ENCODE peak calls at places on chromosomes 13 and 19, in eight cellular contexts. Z, P, J, K, F, I, V and L are unnamed samples. For H3K4me1, the result is how much of the 10 kb centered on the place peaks cover.

GRCh38 chr19:19588546-19588945 is 29.9 kb downstream of the PBX4 start:
- DNase-seq in Z (no peak), V (no peak), K (no peak), P (no peak), I (no peak), J (no peak), F (no peak), L (no peak)

GRCh38 chr19:40356681-40357595 is 8.4 kb downstream of the PLD3 start:
- DNase-seq in P (no peak), V (no peak), J (no peak), F (no peak), Z (no peak), I (no peak), K (no peak), L (no peak)

GRCh38 chr19:7605490-7606222 is 10.0 kb downstream of the CAMSAP3 start:
- DNase-seq in K (no peak), J (no peak), Z (peak), V (no peak), F (no peak), P (no peak), I (peak), L (no peak)

GRCh38 chr19:4524808-4525562 is 6.7 kb upstream of the PLIN4 start:
- DNase-seq in V (peak), F (peak), Z (peak), K (peak), P (no peak), I (peak), J (peak), L (no peak)

GRCh38 chr13:97231832-97232201 is 9.7 kb downstream of the MBNL2 start:
- DNase-seq in J (no peak), F (no peak), K (no peak), I (no peak), V (no peak), Z (no peak), P (no peak), L (no peak)

GRCh38 chr13:108929532-108929931 is 300.1 kb downstream of the MYO16 start:
- DNase-seq in Z (no peak), P (no peak), F (no peak), I (no peak), V (peak), K (no peak), J (no peak), L (no peak)

GRCh38 chr19:14432817-14433453 is at the start of gene PKN1:
- DNase-seq in I (peak), J (no peak), F (peak), Z (peak), P (no peak), K (peak), V (no peak), L (no peak)

GRCh38 chr19:40613669-40614594 is 12.8 kb downstream of the LTBP4 start:
- DNase-seq in J (peak), P (peak), I (peak), Z (no peak), V (peak), F (peak), K (peak), L (no peak)

GRCh38 chr13:113004126-113004525 is 35.1 kb downstream of the MCF2L start:
- DNase-seq in K (no peak), F (no peak), I (no peak), J (no peak), V (no peak), Z (no peak), P (no peak), L (no peak)

DNA sequence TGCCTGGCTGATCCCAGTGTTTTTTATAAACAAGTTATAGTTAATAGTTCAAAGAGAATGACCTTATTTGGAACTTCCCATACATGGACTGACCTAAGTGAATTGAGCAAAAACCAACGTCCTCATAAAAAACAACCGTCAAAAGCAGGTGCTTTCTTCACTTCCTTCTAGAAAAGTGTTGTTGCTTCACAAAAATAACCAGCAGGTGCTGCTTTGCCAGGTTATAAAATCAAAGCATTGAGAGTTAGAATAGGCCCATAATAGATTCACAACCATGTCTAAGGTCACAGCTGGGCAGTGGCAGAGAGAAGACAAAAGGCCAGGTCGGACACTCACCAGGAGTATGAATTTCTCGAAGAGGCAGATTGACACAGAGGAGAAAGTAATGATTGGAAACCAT is 9.5 kb downstream of the RUBCNL start:
- DNase-seq in Z (no peak), K (no peak), F (no peak), J (no peak), P (no peak), I (no peak), V (no peak), L (no peak)
- H3K4me1 ChIP-seq in Z (under half), K (under half), F (under half), J (under half), P (under half), I (under half), V (under half), L (under half)

GRCh38 chr19:55005684-55006488 is 32.2 kb downstream of the GP6 start:
- DNase-seq in Z (no peak), I (peak), P (no peak), K (no peak), V (peak), F (no peak), J (no peak), L (no peak)
- TF ChIP-seq CTCF in Z (no peak), I (no peak), P (no peak), K (no peak), V (no peak), F (no peak), J (no peak), L (no peak)

GRCh38 chr13:100088648-100089601 is at the start of gene PCCA:
- DNase-seq in F (peak), K (peak), P (peak), J (peak), Z (peak), V (peak), I (peak), L (peak)
- TF ChIP-seq POLR2A in F (no peak), K (peak), P (peak), J (peak), Z (peak), V (no peak), I (no peak), L (no peak)

DNA sequence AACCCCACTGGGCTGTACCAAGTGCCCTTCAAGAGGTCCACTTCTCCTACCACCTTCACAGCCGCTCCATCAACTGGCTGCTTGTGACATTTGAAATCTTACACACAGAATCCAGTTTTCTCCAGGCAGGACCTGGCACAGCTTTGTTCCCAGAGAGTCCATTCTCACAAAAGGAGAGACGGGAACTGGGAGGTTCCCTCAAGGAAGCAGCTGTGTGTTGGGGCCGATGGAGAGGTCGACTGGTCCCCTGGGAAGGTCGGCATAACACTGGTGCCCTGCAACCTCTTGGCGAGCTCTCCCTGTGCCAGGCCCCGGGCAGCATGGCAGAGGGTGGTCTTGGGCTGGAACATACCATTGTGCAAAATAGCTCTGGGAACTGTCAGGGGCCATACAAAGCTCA is 21.5 kb downstream of the ELL start:
- DNase-seq in F (peak), V (no peak), J (no peak), Z (peak), K (no peak), I (no peak), P (no peak), L (no peak)
- H3K4me1 ChIP-seq in F (half or more), V (half or more), J (under half), Z (under half), K (under half), I (half or more), P (under half), L (half or more)

DNA sequence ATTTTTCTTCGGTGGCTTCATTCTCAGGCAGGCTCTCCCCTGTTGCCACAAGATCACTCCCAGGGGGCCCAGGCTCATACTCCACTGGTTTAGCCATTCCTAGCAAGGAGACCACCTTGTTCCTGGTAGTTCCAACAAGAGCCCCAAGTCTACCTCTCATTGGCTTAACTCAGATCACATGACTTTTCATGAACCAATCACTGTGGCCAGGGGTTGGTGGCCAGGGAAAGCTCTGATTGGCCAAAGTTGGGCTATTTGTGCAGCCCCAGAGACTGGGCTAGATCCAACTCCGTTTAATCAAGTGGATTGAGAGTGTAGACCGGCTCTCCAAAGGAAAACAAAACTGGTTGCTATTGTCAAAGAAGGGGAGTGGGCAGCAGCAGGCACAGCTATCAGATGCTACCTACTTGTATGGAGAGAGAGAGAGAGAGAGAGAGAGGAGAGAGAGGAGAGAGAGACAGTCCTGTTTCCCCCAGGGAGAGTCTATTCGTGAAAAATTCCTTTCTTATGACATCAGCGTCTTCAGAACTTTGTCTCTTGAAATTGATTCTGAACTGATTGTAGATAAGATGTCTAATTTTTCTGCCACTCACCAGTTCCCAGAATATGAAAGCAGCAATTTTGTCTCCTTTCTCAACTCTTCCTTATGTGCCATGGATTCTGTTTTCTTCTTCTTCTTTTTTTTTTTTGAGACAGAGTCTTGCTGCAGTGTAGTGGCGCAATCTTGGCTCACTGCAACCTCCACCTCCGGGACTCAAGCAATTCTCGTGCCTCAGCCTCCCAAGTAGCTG is 5.9 kb downstream of the CEACAM19 start:
- DNase-seq in Z (peak), I (peak), F (no peak), J (no peak), P (no peak), K (no peak), V (peak), L (no peak)
- TF ChIP-seq CTCF in Z (no peak), I (no peak), F (no peak), J (no peak), P (no peak), K (no peak), V (peak), L (no peak)

DNA sequence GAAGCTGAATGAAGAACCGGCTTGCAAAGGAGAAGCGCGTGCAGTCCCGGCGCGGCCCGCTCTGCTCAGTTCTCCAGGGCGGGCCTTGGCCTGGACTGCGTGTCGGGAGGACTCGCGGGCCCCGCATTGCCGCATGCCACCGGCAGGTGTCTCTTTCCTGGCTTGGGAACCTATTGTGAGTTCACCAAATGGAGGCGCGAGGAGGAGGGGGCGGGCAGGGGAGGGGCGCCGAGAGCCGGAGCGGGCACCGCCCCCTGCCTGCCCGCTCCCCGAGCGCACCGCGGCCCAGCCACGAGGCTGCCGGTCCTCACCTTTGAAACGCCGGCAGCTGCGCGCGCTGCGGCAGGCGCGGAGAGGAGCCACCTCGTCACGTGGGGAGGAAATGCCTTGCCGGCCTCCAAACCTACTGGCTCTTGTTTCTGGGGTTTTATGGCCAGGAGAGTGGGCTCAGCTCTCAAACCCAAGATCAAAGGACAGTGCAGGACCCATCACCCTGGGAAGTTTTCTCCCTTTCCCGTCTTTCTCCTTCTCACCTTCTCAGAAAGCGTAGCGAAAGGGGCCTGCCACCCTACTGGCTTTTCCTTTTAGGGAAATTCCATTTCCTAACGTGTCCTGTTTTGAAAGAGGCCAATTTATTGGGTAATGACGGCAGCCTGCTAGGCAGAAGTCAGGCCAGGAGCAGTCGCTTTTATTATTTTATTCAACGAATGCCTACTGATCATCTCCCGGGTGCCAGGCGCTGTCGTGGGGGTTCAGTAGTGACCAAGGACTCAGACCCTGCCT is 13.8 kb upstream of the UBE2L5 start:
- DNase-seq in J (peak), F (peak), I (peak), K (peak), Z (peak), V (peak), P (peak), L (peak)
- TF ChIP-seq POLR2A in J (peak), F (no peak), I (no peak), K (peak), Z (peak), V (no peak), P (no peak), L (no peak)